ENCODE peak calls at places on chromosome 1, in four cellular contexts. Y is left ventricle myocardium inferior, S is endodermal cell, E is neural progenitor cell. X is an unnamed sample. For H3K4me1, the result is how much of the 10 kb centered on the place peaks cover.

GRCh38 chr1:211305044-211305443 is 21.6 kb upstream of the TRAF5 start:
- DNase-seq in Y (no peak), S (no peak), E (no peak), X (no peak)

GRCh38 chr1:34824817-34825454 is 32.1 kb downstream of the GJA4 start:
- DNase-seq in Y (no peak), S (peak), E (no peak), X (no peak)

GRCh38 chr1:224851210-224851849 is 78.1 kb upstream of the DNAH14 start:
- DNase-seq in Y (peak), S (peak), E (peak), X (peak)

GRCh38 chr1:151277249-151277648 is 4.8 kb upstream of the ZNF687 start:
- DNase-seq in Y (no peak), S (no peak), E (no peak), X (no peak)

GRCh38 chr1:208069908-208070307 is 159.0 kb upstream of the CD34 start:
- DNase-seq in Y (no peak), S (no peak), E (no peak), X (no peak)

GRCh38 chr1:3956527-3957170 is 56.6 kb upstream of the C1orf174 start:
- DNase-seq in Y (no peak), S (no peak), E (no peak), X (no peak)

GRCh38 chr1:41998250-41998649 is 79.5 kb upstream of the HIVEP3 start:
- DNase-seq in Y (no peak), S (no peak), E (no peak), X (no peak)

GRCh38 chr1:115545791-115546733 is 95.7 kb upstream of the VANGL1 start:
- DNase-seq in Y (no peak), S (peak), E (peak), X (peak)

GRCh38 chr1:24526940-24527542 is 24.4 kb downstream of the RCAN3 start:
- DNase-seq in Y (no peak), S (no peak), E (peak), X (no peak)

GRCh38 chr1:201267481-201268229 is 15.7 kb upstream of the PKP1 start:
- DNase-seq in Y (no peak), S (peak), E (no peak), X (no peak)

GRCh38 chr1:69221492-69221990 is 346.2 kb upstream of the LRRC7 start:
- DNase-seq in Y (no peak), S (peak), E (peak), X (no peak)
- TF ChIP-seq CTCF in Y (no peak), S (peak), E (peak), X (no peak)

GRCh38 chr1:226402615-226403521 is 5.0 kb downstream of the PARP1 start:
- DNase-seq in Y (no peak), S (no peak), E (no peak), X (no peak)

GRCh38 chr1:226397955-226398636 is 9.8 kb downstream of the PARP1 start:
- DNase-seq in Y (no peak), S (no peak), E (no peak), X (no peak)

GRCh38 chr1:226403522-226404034 is 4.3 kb downstream of the PARP1 start:
- DNase-seq in Y (no peak), S (peak), E (no peak), X (no peak)

GRCh38 chr1:226401407-226402303 is 6.2 kb downstream of the PARP1 start:
- DNase-seq in Y (no peak), S (no peak), E (no peak), X (no peak)

GRCh38 chr1:226400519-226401406 is 7.1 kb downstream of the PARP1 start:
- DNase-seq in Y (no peak), S (no peak), E (no peak), X (peak)
- H3K4me1 ChIP-seq in Y (half or more), S (under half), E (under half), X (under half)

GRCh38 chr1:11266268-11267074 is 4.1 kb upstream of the MTOR start:
- DNase-seq in Y (no peak), S (no peak), E (no peak), X (no peak)

DNA sequence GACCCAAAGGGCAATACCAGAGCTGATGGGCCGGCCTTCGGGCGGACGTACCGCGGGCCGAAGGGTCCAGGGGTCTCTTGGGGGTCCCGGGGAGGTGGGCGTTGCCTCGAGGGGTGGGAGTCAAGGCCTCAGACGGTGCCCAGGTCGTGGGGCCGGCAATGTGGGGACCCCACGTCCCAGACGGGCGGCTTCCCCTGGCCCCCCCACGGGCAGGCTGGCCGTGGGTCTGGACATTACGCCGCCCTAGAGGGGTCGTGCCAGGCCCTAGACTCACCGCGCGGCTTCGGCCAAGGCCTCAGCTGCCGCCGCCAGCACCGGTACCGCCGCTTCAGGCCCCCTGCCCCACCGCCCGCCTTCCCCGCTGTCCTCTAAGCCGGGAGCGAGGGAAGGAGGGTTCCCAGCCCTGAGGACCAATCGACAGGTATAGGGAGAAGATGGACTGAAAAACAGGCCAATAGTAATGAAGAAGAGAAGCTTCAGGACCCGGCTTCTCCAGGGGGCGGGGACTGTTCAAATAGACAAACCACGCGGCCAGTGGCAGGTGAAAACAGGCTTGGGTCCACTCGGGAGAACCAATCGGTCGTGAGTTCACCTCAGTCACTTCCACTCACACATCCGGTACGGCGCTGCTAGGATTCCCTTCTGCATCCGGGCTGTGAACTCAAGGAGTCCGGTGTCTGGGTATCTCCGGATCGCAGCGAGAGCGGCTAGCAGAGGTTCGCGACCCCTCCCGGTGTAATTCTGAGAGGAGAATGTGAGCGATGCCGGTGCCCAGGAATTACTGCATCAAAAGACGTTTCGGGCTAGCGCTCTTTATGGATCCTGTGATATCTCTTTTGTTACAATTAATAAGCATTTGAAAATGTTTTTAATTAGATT is at the start of gene MTOR:
- DNase-seq in Y (peak), S (peak), E (peak), X (peak)
- TF ChIP-seq CTCF in Y (peak), S (peak), E (peak), X (no peak)

DNA sequence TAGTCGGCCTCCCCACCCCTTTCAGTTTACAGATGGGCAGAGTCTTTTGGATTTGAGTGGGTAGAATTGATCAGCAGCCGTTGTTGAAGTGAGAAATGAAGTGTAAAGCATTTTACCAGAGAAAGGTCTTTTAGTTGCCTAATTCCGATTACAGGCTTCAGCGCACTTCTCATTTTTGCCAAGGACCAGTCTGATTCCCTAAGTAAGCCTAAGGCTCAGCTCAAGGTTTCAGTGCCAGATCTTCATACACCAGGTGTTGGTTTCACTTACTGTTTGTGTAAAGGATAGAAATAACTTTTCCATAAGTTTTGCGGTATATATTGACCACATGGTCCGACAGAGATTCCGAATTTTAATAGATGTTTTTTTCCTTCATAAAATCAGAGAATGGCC is 83.9 kb upstream of the BMP8A start:
- DNase-seq in Y (no peak), S (no peak), E (peak), X (no peak)
- H3K4me1 ChIP-seq in Y (half or more), S (under half), E (half or more), X (under half)

X was measured in prostate gland.